ENCODE peak calls at places on chromosome 20, in ten cellular contexts. G is astrocyte; J is DMS53; L is AG04450; Z is activated CD4-positive, CD25-positive, alpha-beta regulatory T cell; S is activated CD4-positive, alpha-beta T cell treated with anti-CD3 and anti-CD28 coated beads, Interleukin-2, amount 50 U/mL, for 24 hours; Y is cardiac fibroblast; M is iris pigment epithelial cell; B is C1 segment of cervical spinal cord; W is aorta. H is an unnamed sample.

GRCh38 chr20:1185316-1185741 is 548 bp upstream of the TMEM74B start:
- DNase-seq in J (peak), G (no peak), M (no peak), W (no peak), S (no peak), Y (no peak), B (no peak), L (no peak), Z (no peak), H (no peak)

GRCh38 chr20:48454721-48455490 is 372.9 kb downstream of the PREX1 start:
- DNase-seq in G (no peak), Z (no peak), B (no peak), M (no peak), W (no peak), S (no peak), Y (no peak), L (no peak), J (no peak), H (no peak)

GRCh38 chr20:23926941-23927872 is 47.7 kb upstream of the CST5 start:
- DNase-seq in Z (no peak), J (no peak), S (no peak), L (no peak), B (no peak), Y (no peak), W (no peak), G (no peak), M (no peak), H (no peak)

GRCh38 chr20:50594591-50595432 is 84.6 kb downstream of the PTPN1 start:
- DNase-seq in M (no peak), J (peak), B (no peak), W (no peak), G (no peak), Z (no peak), S (no peak), L (no peak), Y (no peak), H (no peak)

GRCh38 chr20:33791959-33792597 is 19.1 kb upstream of the CHMP4B start:
- DNase-seq in G (peak), M (peak), Y (peak), W (peak), B (no peak), L (no peak), Z (no peak), J (peak), S (peak), H (no peak)

GRCh38 chr20:38789503-38790209 is 15.8 kb upstream of the PPP1R16B start:
- DNase-seq in L (no peak), Z (no peak), G (peak), M (peak), B (no peak), Y (peak), S (no peak), J (peak), W (no peak), H (peak)

GRCh38 chr20:45111799-45112471 is 3.0 kb downstream of the WFDC5 start:
- DNase-seq in Y (peak), B (no peak), Z (no peak), S (no peak), M (peak), J (peak), G (no peak), L (no peak), W (no peak), H (no peak)

GRCh38 chr20:56843817-56844216 is 214.7 kb downstream of the TFAP2C start:
- DNase-seq in J (no peak), S (no peak), Z (no peak), G (no peak), Y (no peak), L (no peak), M (no peak), B (no peak), W (no peak), H (no peak)

GRCh38 chr20:560680-561079 is 17.1 kb upstream of the CSNK2A1 start:
- DNase-seq in W (no peak), G (no peak), Y (no peak), L (no peak), S (no peak), J (no peak), M (no peak), Z (no peak), B (no peak), H (no peak)

GRCh38 chr20:54849741-54850140 is 374.3 kb downstream of the DOK5 start:
- DNase-seq in S (no peak), G (no peak), B (no peak), L (no peak), M (no peak), Y (no peak), J (no peak), W (no peak), Z (no peak), H (no peak)

GRCh38 chr20:17417221-17417620 is 114.0 kb downstream of the BFSP1 start:
- DNase-seq in L (no peak), Z (no peak), J (no peak), M (no peak), G (no peak), S (no peak), B (no peak), W (no peak), Y (no peak), H (no peak)

GRCh38 chr20:48092596-48093280 is 307.5 kb upstream of the SULF2 start:
- DNase-seq in B (no peak), M (no peak), Y (no peak), L (no peak), S (no peak), Z (no peak), J (no peak), W (no peak), G (peak), H (no peak)

GRCh38 chr20:18663932-18664331 is 76.1 kb downstream of the DTD1 start:
- DNase-seq in Z (no peak), J (no peak), W (no peak), G (peak), Y (peak), M (peak), B (no peak), L (no peak), S (no peak), H (no peak)

GRCh38 chr20:4195499-4195898 is 180.1 kb upstream of the RNF24 start:
- DNase-seq in Y (no peak), S (no peak), Z (no peak), B (no peak), W (no peak), J (peak), G (no peak), M (peak), L (no peak), H (no peak)

GRCh38 chr20:24894967-24895366 is 54.1 kb upstream of the CST7 start:
- DNase-seq in J (no peak), B (no peak), W (no peak), Z (no peak), S (no peak), G (no peak), L (no peak), M (no peak), Y (no peak), H (no peak)

H was measured in keratinocyte.